ENCODE peak calls at places on chromosomes 5 and 9, in ten cellular contexts. V is cardiac muscle cell, X is fibroblast of pulmonary artery, Q is stomach, I is body of pancreas, S is esophagus squamous epithelium, B is GM23338, A is heart right ventricle, D is fibroblast of mammary gland, W is adipocyte. J is an unnamed sample.

GRCh38 chr5:126492939-126493338 is 69.7 kb downstream of the GRAMD2B start:
- DNase-seq in D (peak; percentile 44), I (no peak), W (no peak), X (peak; percentile 44), Q (no peak), B (peak; percentile 47), A (no peak), S (no peak), V (peak; percentile 46), J (peak; percentile 12)

GRCh38 chr5:180100621-180101450 is 29.3 kb upstream of the RNF130 start:
- DNase-seq in I (peak; percentile 1), D (no peak), W (no peak), S (no peak), Q (no peak), X (no peak), A (no peak), B (no peak), V (no peak), J (no peak)

GRCh38 chr5:53123702-53124101 is 14.1 kb upstream of the MOCS2 start:
- DNase-seq in D (peak; percentile 40), S (no peak), A (no peak), B (no peak), X (peak; percentile 44), W (peak; percentile 75), V (peak; percentile 28), I (no peak), Q (no peak), J (no peak)

GRCh38 chr9:98215266-98215665 is 22.8 kb upstream of the CORO2A start:
- DNase-seq in D (no peak), V (no peak), S (no peak), A (no peak), X (no peak), Q (no peak), W (peak; percentile 55), B (no peak), I (no peak), J (no peak)

GRCh38 chr9:115240676-115241075 is 122.7 kb upstream of the TNC start:
- DNase-seq in A (no peak), S (no peak), D (no peak), B (no peak), V (no peak), W (no peak), Q (no peak), X (no peak), I (no peak), J (no peak)

GRCh38 chr5:75584641-75585040 is 26.6 kb upstream of the ANKDD1B start:
- DNase-seq in W (no peak), B (no peak), X (peak; percentile 11), Q (no peak), D (no peak), S (no peak), V (peak; percentile 10), I (no peak), A (no peak), J (no peak)

GRCh38 chr5:104400941-104401340 is 838.4 kb upstream of the NUDT12 start:
- DNase-seq in B (no peak), V (no peak), A (no peak), X (no peak), Q (no peak), I (no peak), D (no peak), S (no peak), W (no peak), J (peak; percentile 39)

GRCh38 chr5:135018457-135018856 is 15.6 kb downstream of the PITX1 start:
- DNase-seq in Q (no peak), S (no peak), V (no peak), A (no peak), B (no peak), X (no peak), W (no peak), I (no peak), D (no peak), J (no peak)

GRCh38 chr9:116275418-116276295 is 122.1 kb downstream of the PAPPA start:
- DNase-seq in X (peak; percentile 75), W (peak; percentile 29), A (no peak), D (peak; percentile 49), I (peak; percentile 4), S (no peak), V (peak; percentile 81), B (no peak), Q (no peak), J (no peak)

GRCh38 chr5:91283899-91284298 is 99.2 kb downstream of the ARRDC3 start:
- DNase-seq in Q (no peak), I (peak; percentile 20), X (peak; percentile 60), S (no peak), B (no peak), A (no peak), D (peak; percentile 86), V (peak; percentile 47), W (peak; percentile 31), J (no peak)

GRCh38 chr9:109705515-109705914 is 74.5 kb upstream of the PALM2AKAP2 start:
- DNase-seq in I (no peak), S (no peak), V (peak; percentile 42), B (peak; percentile 39), Q (no peak), A (no peak), W (peak; percentile 30), X (peak; percentile 40), D (peak; percentile 72), J (no peak)

GRCh38 chr5:139696894-139697658 is 48.9 kb downstream of the CXXC5 start:
- DNase-seq in W (peak; percentile 95), I (peak; percentile 89), A (peak; percentile 87), D (peak; percentile 81), X (peak; percentile 77), B (peak; percentile 87), S (no peak), V (peak; percentile 87), Q (peak; percentile 63), J (peak; percentile 87)

GRCh38 chr5:61397238-61397637 is 65.2 kb downstream of the ZSWIM6 start:
- DNase-seq in Q (no peak), V (no peak), I (no peak), S (no peak), A (no peak), B (no peak), X (no peak), W (no peak), D (peak; percentile 28), J (peak; percentile 60)

GRCh38 chr9:3924145-3924544 is 375.7 kb downstream of the GLIS3 start:
- DNase-seq in A (no peak), W (no peak), D (no peak), S (no peak), V (no peak), X (no peak), I (no peak), B (peak; percentile 38), Q (no peak), J (no peak)

GRCh38 chr5:178590924-178591423 is 781 bp upstream of the COL23A1 start:
- DNase-seq in Q (no peak), A (peak; percentile 18), S (no peak), W (no peak), X (no peak), I (no peak), B (no peak), V (no peak), D (no peak), J (no peak)
- H3K4me3 ChIP-seq in Q (peak overlapping the region; percentile 50), A (peak overlapping the region; percentile 56), S (peak overlapping the region; percentile 41), W (peak overlapping the region; percentile 57), X (no peak overlapping the region), I (no peak overlapping the region), B (peak overlapping the region; percentile 60), V (no peak overlapping the region), D (no peak overlapping the region), J (no peak overlapping the region)

GRCh38 chr5:159206818-159207217 is 2.5 kb downstream of the RNF145 start:
- DNase-seq in X (no peak), Q (no peak), S (no peak), A (no peak), I (no peak), V (no peak), W (no peak), B (no peak), D (no peak), J (no peak)

GRCh38 chr5:159202151-159202550 is 7.2 kb downstream of the RNF145 start:
- DNase-seq in A (no peak), D (no peak), S (no peak), V (peak; percentile 68), Q (no peak), W (no peak), B (no peak), I (no peak), X (peak; percentile 45), J (no peak)

GRCh38 chr5:159199780-159200179 is 9.6 kb downstream of the RNF145 start:
- DNase-seq in A (no peak), D (no peak), S (no peak), V (no peak), X (no peak), W (no peak), B (no peak), I (no peak), Q (no peak), J (no peak)

GRCh38 chr5:159206368-159206767 is 3.0 kb downstream of the RNF145 start:
- DNase-seq in S (no peak), A (no peak), D (no peak), X (no peak), V (no peak), W (no peak), Q (no peak), B (no peak), I (no peak), J (no peak)

DNA sequence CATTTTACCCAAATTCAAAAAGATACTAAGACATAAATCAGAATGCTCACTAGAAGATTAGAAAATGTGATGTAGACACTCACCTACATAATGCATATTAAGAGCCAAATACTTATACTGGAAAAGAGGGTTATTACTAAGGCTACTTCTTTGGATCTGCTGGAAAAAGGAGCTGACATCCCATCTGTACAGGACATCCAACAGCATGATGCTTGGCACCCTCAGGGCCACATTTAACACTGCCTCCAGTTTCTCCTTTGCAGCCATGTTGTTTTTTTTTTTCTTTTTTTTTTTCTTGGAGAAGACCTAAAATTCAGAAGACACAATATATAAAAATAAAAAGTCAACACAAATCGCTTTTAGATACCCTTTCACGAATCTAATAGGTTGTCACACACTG is 6.0 kb downstream of the RNF145 start:
- DNase-seq in W (no peak), B (no peak), X (no peak), Q (no peak), V (no peak), D (no peak), S (no peak), A (no peak), I (no peak), J (no peak)
- H3K4me3 ChIP-seq in W (no peak overlapping the region), B (no peak overlapping the region), X (no peak overlapping the region), Q (no peak overlapping the region), V (no peak overlapping the region), D (no peak overlapping the region), S (no peak overlapping the region), A (no peak overlapping the region), I (no peak overlapping the region), J (no peak overlapping the region)

DNA sequence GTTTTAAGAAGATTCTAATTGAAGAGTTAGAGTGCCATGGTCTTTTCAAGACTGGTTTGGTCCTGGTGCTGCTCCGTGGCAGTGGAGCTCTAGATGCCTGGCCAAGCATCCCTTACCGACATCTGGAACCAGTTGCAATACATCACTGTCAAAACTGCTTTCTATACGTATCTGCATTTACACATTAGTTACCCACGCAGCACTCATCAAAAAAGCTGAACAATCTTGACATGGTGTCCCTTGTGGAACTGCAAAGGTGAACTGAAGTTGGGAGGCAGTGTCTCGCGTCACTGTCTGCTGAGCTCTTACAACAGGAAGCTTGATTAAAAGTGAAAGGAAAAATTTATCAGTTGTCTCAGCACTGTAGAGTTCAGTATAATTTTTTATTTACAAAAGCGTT is 82.6 kb downstream of the PBX3 start:
- DNase-seq in B (no peak), D (peak; percentile 25), I (peak; percentile 41), A (peak; percentile 21), X (peak; percentile 53), W (peak; percentile 42), S (no peak), Q (peak; percentile 35), V (peak; percentile 49), J (peak; percentile 58)
- H3K4me3 ChIP-seq in B (no peak overlapping the region), D (peak overlapping the region; percentile 36), I (peak overlapping the region; percentile 6), A (peak overlapping the region; percentile 47), X (peak overlapping the region; percentile 59), W (peak overlapping the region; percentile 94), S (no peak overlapping the region), Q (peak overlapping the region; percentile 37), V (no peak overlapping the region), J (peak overlapping the region; percentile 56)

GRCh38 chr9:84140535-84141101 is 160.0 kb downstream of the RMI1 start:
- DNase-seq in A (no peak), Q (peak; percentile 43), W (peak; percentile 43), V (peak; percentile 40), X (peak; percentile 19), D (peak; percentile 14), S (no peak), I (no peak), B (peak; percentile 76), J (no peak)
- H3K4me3 ChIP-seq in A (peak overlapping the region; percentile 45), Q (peak overlapping the region; percentile 46), W (peak overlapping the region; percentile 77), V (peak overlapping the region; percentile 23), X (peak overlapping the region; percentile 48), D (peak overlapping the region; percentile 28), S (peak overlapping the region; percentile 22), I (no peak overlapping the region), B (peak overlapping the region; percentile 64), J (no peak overlapping the region)

J was measured in BE2C.